ENCODE peak calls at places on chromosome 19, in eight cellular contexts. One of them, this sample, is unnamed.

GRCh38 chr19:48484247-48484893 is 15.2 kb downstream of the CYTH2 start:
- DNase-seq in nephron progenitor cell: no peak
- DNase-seq in right lobe of liver: no peak
- DNase-seq in fibroblast of lung: no peak
- DNase-seq in BE2C: no peak
- DNase-seq in CD8-positive, alpha-beta T cell: no peak
- DNase-seq in upper lobe of left lung: no peak
- DNase-seq in dorsolateral prefrontal cortex: no peak
- DNase-seq in this sample: no peak

GRCh38 chr19:13318190-13318589 is 168.0 kb downstream of the IER2 start:
- DNase-seq in nephron progenitor cell: no peak
- DNase-seq in right lobe of liver: no peak
- DNase-seq in fibroblast of lung: no peak
- DNase-seq in BE2C: no peak
- DNase-seq in CD8-positive, alpha-beta T cell: no peak
- DNase-seq in upper lobe of left lung: no peak
- DNase-seq in dorsolateral prefrontal cortex: no peak
- DNase-seq in this sample: no peak

GRCh38 chr19:8491574-8491973 is 10.9 kb downstream of the PRAM1 start:
- DNase-seq in nephron progenitor cell: no peak
- DNase-seq in right lobe of liver: peak
- DNase-seq in fibroblast of lung: no peak
- DNase-seq in BE2C: no peak
- DNase-seq in CD8-positive, alpha-beta T cell: no peak
- DNase-seq in upper lobe of left lung: no peak
- DNase-seq in dorsolateral prefrontal cortex: no peak
- DNase-seq in this sample: no peak

GRCh38 chr19:49954933-49955332 is 6.0 kb downstream of the SIGLEC11 start:
- DNase-seq in nephron progenitor cell: no peak
- DNase-seq in right lobe of liver: no peak
- DNase-seq in fibroblast of lung: peak
- DNase-seq in BE2C: no peak
- DNase-seq in CD8-positive, alpha-beta T cell: no peak
- DNase-seq in upper lobe of left lung: no peak
- DNase-seq in dorsolateral prefrontal cortex: no peak
- DNase-seq in this sample: no peak

GRCh38 chr19:8028951-8029491 is 23.5 kb upstream of the CCL25 start:
- DNase-seq in nephron progenitor cell: peak
- DNase-seq in right lobe of liver: no peak
- DNase-seq in fibroblast of lung: no peak
- DNase-seq in BE2C: no peak
- DNase-seq in CD8-positive, alpha-beta T cell: no peak
- DNase-seq in upper lobe of left lung: no peak
- DNase-seq in dorsolateral prefrontal cortex: no peak
- DNase-seq in this sample: no peak

GRCh38 chr19:8518536-8518935 is 4.6 kb upstream of the ZNF414 start:
- DNase-seq in nephron progenitor cell: no peak
- DNase-seq in right lobe of liver: no peak
- DNase-seq in fibroblast of lung: no peak
- DNase-seq in BE2C: no peak
- DNase-seq in CD8-positive, alpha-beta T cell: no peak
- DNase-seq in upper lobe of left lung: no peak
- DNase-seq in dorsolateral prefrontal cortex: no peak
- DNase-seq in this sample: no peak

GRCh38 chr19:11018743-11019142 is 57.9 kb downstream of the SMARCA4 start:
- DNase-seq in nephron progenitor cell: no peak
- DNase-seq in right lobe of liver: no peak
- DNase-seq in fibroblast of lung: no peak
- DNase-seq in BE2C: no peak
- DNase-seq in CD8-positive, alpha-beta T cell: no peak
- DNase-seq in upper lobe of left lung: peak
- DNase-seq in dorsolateral prefrontal cortex: no peak
- DNase-seq in this sample: no peak

GRCh38 chr19:8511573-8512101 is 2.3 kb downstream of the ZNF414 start:
- DNase-seq in nephron progenitor cell: no peak
- DNase-seq in right lobe of liver: no peak
- DNase-seq in fibroblast of lung: no peak
- DNase-seq in BE2C: no peak
- DNase-seq in CD8-positive, alpha-beta T cell: no peak
- DNase-seq in upper lobe of left lung: no peak
- DNase-seq in dorsolateral prefrontal cortex: no peak
- DNase-seq in this sample: no peak

GRCh38 chr19:53041366-53041765 is 3.2 kb upstream of the ERVV-2 start:
- DNase-seq in nephron progenitor cell: no peak
- DNase-seq in right lobe of liver: no peak
- DNase-seq in fibroblast of lung: no peak
- DNase-seq in BE2C: no peak
- DNase-seq in CD8-positive, alpha-beta T cell: no peak
- DNase-seq in upper lobe of left lung: no peak
- DNase-seq in dorsolateral prefrontal cortex: no peak
- DNase-seq in this sample: no peak

GRCh38 chr19:52748336-52748950 is 13.6 kb upstream of the ZNF611 start:
- DNase-seq in nephron progenitor cell: no peak
- DNase-seq in right lobe of liver: no peak
- DNase-seq in fibroblast of lung: peak
- DNase-seq in BE2C: no peak
- DNase-seq in CD8-positive, alpha-beta T cell: no peak
- DNase-seq in upper lobe of left lung: no peak
- DNase-seq in dorsolateral prefrontal cortex: no peak
- DNase-seq in this sample: no peak

GRCh38 chr19:16002380-16002779 is 53.6 kb downstream of the OR10H4 start:
- DNase-seq in nephron progenitor cell: no peak
- DNase-seq in right lobe of liver: no peak
- DNase-seq in fibroblast of lung: peak
- DNase-seq in BE2C: no peak
- DNase-seq in CD8-positive, alpha-beta T cell: no peak
- DNase-seq in upper lobe of left lung: no peak
- DNase-seq in dorsolateral prefrontal cortex: no peak
- DNase-seq in this sample: no peak

GRCh38 chr19:55340784-55341147 is 1.1 kb downstream of the KMT5C start:
- DNase-seq in nephron progenitor cell: peak
- DNase-seq in right lobe of liver: no peak
- DNase-seq in fibroblast of lung: no peak
- DNase-seq in BE2C: peak
- DNase-seq in CD8-positive, alpha-beta T cell: no peak
- DNase-seq in upper lobe of left lung: no peak
- DNase-seq in dorsolateral prefrontal cortex: no peak
- DNase-seq in this sample: no peak

GRCh38 chr19:24073807-24074206 is 13.2 kb upstream of the ZNF254 start:
- DNase-seq in nephron progenitor cell: no peak
- DNase-seq in right lobe of liver: no peak
- DNase-seq in fibroblast of lung: no peak
- DNase-seq in BE2C: no peak
- DNase-seq in CD8-positive, alpha-beta T cell: no peak
- DNase-seq in upper lobe of left lung: no peak
- DNase-seq in dorsolateral prefrontal cortex: no peak
- DNase-seq in this sample: no peak

GRCh38 chr19:19464339-19465098 is 50.8 kb downstream of the TSSK6 start:
- DNase-seq in nephron progenitor cell: no peak
- DNase-seq in right lobe of liver: no peak
- DNase-seq in fibroblast of lung: peak
- DNase-seq in BE2C: no peak
- DNase-seq in CD8-positive, alpha-beta T cell: no peak
- DNase-seq in upper lobe of left lung: no peak
- DNase-seq in dorsolateral prefrontal cortex: no peak
- DNase-seq in this sample: no peak

GRCh38 chr19:18140473-18140872 is 12.5 kb upstream of the PIK3R2 start:
- DNase-seq in nephron progenitor cell: no peak
- DNase-seq in right lobe of liver: no peak
- DNase-seq in fibroblast of lung: no peak
- DNase-seq in BE2C: no peak
- DNase-seq in CD8-positive, alpha-beta T cell: no peak
- DNase-seq in upper lobe of left lung: no peak
- DNase-seq in dorsolateral prefrontal cortex: no peak
- DNase-seq in this sample: no peak
- TF ChIP-seq CTCF in nephron progenitor cell: no peak
- TF ChIP-seq CTCF in right lobe of liver: no peak
- TF ChIP-seq CTCF in fibroblast of lung: no peak
- TF ChIP-seq CTCF in BE2C: no peak
- TF ChIP-seq CTCF in CD8-positive, alpha-beta T cell: no peak
- TF ChIP-seq CTCF in upper lobe of left lung: no peak
- TF ChIP-seq CTCF in dorsolateral prefrontal cortex: no peak
- TF ChIP-seq CTCF in this sample: no peak

DNA sequence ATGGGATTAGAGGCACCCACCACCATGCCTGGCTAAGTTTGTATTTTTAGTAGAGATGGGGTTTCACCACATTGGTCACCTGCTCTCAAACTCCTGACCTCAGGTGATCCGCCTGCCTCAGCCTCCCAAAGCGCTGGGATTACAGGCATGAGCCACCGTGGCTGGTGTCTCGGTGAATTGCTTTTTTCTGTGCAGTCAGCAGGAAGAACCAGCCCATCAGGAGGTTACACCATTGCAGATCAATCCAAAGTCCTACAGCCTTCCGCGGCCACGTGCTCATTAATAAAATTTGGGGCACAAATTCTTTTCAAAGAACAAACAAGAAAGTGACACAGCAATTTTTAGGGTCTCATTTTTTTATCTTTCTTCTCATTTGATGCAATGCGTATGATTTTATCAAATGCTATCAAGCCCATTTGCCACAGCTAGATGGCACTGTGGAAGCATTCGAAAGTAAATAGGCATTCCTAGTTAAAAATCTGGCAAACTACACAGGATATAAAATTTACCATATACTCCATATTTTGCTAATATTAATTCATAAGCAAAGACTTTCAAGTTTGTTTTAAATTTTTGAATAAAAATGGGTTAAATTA is 54.4 kb upstream of the ZNF835 start:
- DNase-seq in nephron progenitor cell: no peak
- DNase-seq in right lobe of liver: no peak
- DNase-seq in fibroblast of lung: peak
- DNase-seq in BE2C: no peak
- DNase-seq in CD8-positive, alpha-beta T cell: no peak
- DNase-seq in upper lobe of left lung: no peak
- DNase-seq in dorsolateral prefrontal cortex: no peak
- DNase-seq in this sample: no peak
- TF ChIP-seq CTCF in nephron progenitor cell: no peak
- TF ChIP-seq CTCF in right lobe of liver: peak
- TF ChIP-seq CTCF in fibroblast of lung: peak
- TF ChIP-seq CTCF in BE2C: peak
- TF ChIP-seq CTCF in CD8-positive, alpha-beta T cell: no peak
- TF ChIP-seq CTCF in upper lobe of left lung: peak
- TF ChIP-seq CTCF in dorsolateral prefrontal cortex: peak
- TF ChIP-seq CTCF in this sample: no peak

DNA sequence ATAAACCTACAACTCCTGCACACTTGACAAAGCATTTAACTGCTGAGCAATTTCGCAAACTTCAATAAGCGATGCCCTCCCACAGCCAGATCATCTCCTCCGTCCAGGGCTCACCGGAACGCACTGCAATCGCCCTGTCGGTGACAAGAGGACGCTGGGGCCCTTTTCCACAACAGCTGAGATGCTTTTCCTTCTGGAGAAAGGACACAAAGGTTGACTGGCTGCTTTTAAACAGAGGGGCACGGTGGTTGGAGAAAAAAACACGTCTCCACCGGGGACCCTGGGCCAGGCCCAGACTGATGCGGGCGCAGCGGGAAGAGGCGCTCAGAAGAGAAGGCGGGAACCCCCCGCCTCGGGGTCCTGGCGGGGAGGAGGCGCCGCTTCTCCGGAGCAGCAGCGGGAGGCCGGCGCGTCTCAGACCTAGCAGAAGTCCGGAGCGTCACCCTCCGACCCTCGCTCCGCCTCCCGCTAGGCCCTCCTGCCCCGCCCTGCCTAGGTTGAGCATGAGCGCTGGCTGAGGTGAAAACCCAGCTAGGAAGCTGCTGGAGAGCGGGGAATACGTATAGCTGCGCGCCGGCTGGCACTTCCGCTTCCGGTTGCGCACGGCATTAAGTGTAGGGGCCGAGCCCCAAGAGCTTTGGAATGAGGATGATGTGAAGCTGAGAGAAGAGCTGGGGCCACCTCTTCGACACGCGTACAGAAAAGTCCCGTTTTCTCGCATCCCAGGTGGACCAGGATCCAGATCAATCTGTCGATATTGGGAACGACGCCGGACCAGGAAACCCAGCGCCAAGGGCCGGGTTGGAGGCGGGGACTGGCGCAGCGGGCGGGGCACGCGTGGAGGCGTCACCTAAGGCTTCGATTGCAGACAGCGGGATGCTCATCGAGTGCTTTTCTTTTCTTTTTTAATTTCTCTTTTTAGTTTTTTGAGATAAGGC is at the start of gene ZNF846:
- DNase-seq in nephron progenitor cell: peak
- DNase-seq in right lobe of liver: peak
- DNase-seq in fibroblast of lung: peak
- DNase-seq in BE2C: peak
- DNase-seq in CD8-positive, alpha-beta T cell: peak
- DNase-seq in upper lobe of left lung: peak
- DNase-seq in dorsolateral prefrontal cortex: peak
- DNase-seq in this sample: peak
- TF ChIP-seq CTCF in nephron progenitor cell: no peak
- TF ChIP-seq CTCF in right lobe of liver: no peak
- TF ChIP-seq CTCF in fibroblast of lung: no peak
- TF ChIP-seq CTCF in BE2C: no peak
- TF ChIP-seq CTCF in CD8-positive, alpha-beta T cell: no peak
- TF ChIP-seq CTCF in upper lobe of left lung: no peak
- TF ChIP-seq CTCF in dorsolateral prefrontal cortex: peak
- TF ChIP-seq CTCF in this sample: no peak

GRCh38 chr19:6958786-6959185 is 62.4 kb downstream of the MBD3L2B start:
- DNase-seq in nephron progenitor cell: no peak
- DNase-seq in right lobe of liver: no peak
- DNase-seq in fibroblast of lung: no peak
- DNase-seq in BE2C: no peak
- DNase-seq in CD8-positive, alpha-beta T cell: no peak
- DNase-seq in upper lobe of left lung: peak
- DNase-seq in dorsolateral prefrontal cortex: no peak
- DNase-seq in this sample: no peak

GRCh38 chr19:6963259-6963852 is 57.9 kb downstream of the MBD3L2B start:
- DNase-seq in nephron progenitor cell: no peak
- DNase-seq in right lobe of liver: no peak
- DNase-seq in fibroblast of lung: no peak
- DNase-seq in BE2C: no peak
- DNase-seq in CD8-positive, alpha-beta T cell: no peak
- DNase-seq in upper lobe of left lung: no peak
- DNase-seq in dorsolateral prefrontal cortex: no peak
- DNase-seq in this sample: no peak

GRCh38 chr19:6967962-6968361 is 53.3 kb downstream of the MBD3L2B start:
- DNase-seq in nephron progenitor cell: no peak
- DNase-seq in right lobe of liver: no peak
- DNase-seq in fibroblast of lung: no peak
- DNase-seq in BE2C: no peak
- DNase-seq in CD8-positive, alpha-beta T cell: no peak
- DNase-seq in upper lobe of left lung: no peak
- DNase-seq in dorsolateral prefrontal cortex: no peak
- DNase-seq in this sample: no peak

GRCh38 chr19:6969490-6969889 is 51.7 kb downstream of the MBD3L2B start:
- DNase-seq in nephron progenitor cell: no peak
- DNase-seq in right lobe of liver: no peak
- DNase-seq in fibroblast of lung: no peak
- DNase-seq in BE2C: no peak
- DNase-seq in CD8-positive, alpha-beta T cell: no peak
- DNase-seq in upper lobe of left lung: no peak
- DNase-seq in dorsolateral prefrontal cortex: no peak
- DNase-seq in this sample: no peak

DNA sequence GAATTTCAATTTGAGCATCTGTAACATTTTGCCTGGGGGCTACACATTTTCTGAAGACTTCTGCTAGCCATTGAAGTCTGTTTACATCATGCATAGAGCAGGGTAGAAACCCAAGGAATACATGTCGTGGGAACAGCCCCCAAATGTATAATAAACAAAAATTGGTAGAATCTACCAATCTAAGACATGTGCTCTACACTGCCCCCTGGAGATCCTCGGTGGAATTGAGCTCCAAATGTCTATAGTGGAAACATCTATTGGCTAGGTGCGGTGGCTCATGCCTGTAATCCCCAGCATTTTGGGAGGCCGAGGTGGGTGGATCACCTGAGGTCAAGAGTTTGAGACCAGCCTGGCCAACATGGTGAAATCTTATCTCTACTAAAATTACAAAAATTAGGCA is 57.3 kb downstream of the MBD3L2B start:
- DNase-seq in nephron progenitor cell: no peak
- DNase-seq in right lobe of liver: no peak
- DNase-seq in fibroblast of lung: no peak
- DNase-seq in BE2C: peak
- DNase-seq in CD8-positive, alpha-beta T cell: peak
- DNase-seq in upper lobe of left lung: no peak
- DNase-seq in dorsolateral prefrontal cortex: no peak
- DNase-seq in this sample: no peak
- TF ChIP-seq CTCF in nephron progenitor cell: no peak
- TF ChIP-seq CTCF in right lobe of liver: peak
- TF ChIP-seq CTCF in fibroblast of lung: no peak
- TF ChIP-seq CTCF in BE2C: peak
- TF ChIP-seq CTCF in CD8-positive, alpha-beta T cell: peak
- TF ChIP-seq CTCF in upper lobe of left lung: no peak
- TF ChIP-seq CTCF in dorsolateral prefrontal cortex: no peak
- TF ChIP-seq CTCF in this sample: peak

This sample was measured in ascending aorta.